ENCODE peak calls at places on chromosomes 7 and 10, in ten cellular contexts. I, Q, J, P, T, Z, X, K, S and L are unnamed samples.

GRCh38 chr10:69022611-69023010 is 34.0 kb downstream of the KIFBP start:
- DNase-seq in K (no peak), X (no peak), Q (no peak), I (no peak), J (no peak), S (no peak), Z (no peak), T (no peak), P (no peak), L (no peak)

GRCh38 chr10:88874271-88874670 is 5.8 kb upstream of the STAMBPL1 start:
- DNase-seq in I (no peak), S (no peak), X (no peak), K (no peak), P (no peak), J (no peak), Z (peak), Q (no peak), T (no peak), L (no peak)

GRCh38 chr10:88541116-88541626 is 41.9 kb downstream of the RNLS start:
- DNase-seq in T (no peak), S (no peak), I (no peak), P (no peak), Z (no peak), J (no peak), Q (no peak), X (no peak), K (no peak), L (no peak)

GRCh38 chr10:17043586-17043985 is 86.0 kb downstream of the CUBN start:
- DNase-seq in Q (no peak), P (no peak), K (no peak), T (no peak), I (no peak), X (no peak), J (no peak), Z (no peak), S (no peak), L (no peak)

GRCh38 chr10:23528419-23528818 is 89.5 kb downstream of the OTUD1 start:
- DNase-seq in P (no peak), S (no peak), J (no peak), X (no peak), T (no peak), Q (no peak), K (no peak), I (no peak), Z (no peak), L (no peak)

GRCh38 chr7:7761340-7761973 is 43.0 kb upstream of the RPA3 start:
- DNase-seq in Q (no peak), P (no peak), K (no peak), X (peak), I (no peak), Z (peak), J (no peak), S (peak), T (no peak), L (no peak)

GRCh38 chr10:23015021-23015707 is 80.2 kb upstream of the MSRB2 start:
- DNase-seq in X (no peak), S (no peak), Q (no peak), J (no peak), T (no peak), K (no peak), P (no peak), Z (no peak), I (no peak), L (no peak)

GRCh38 chr10:44378626-44379025 is 6.3 kb downstream of the CXCL12 start:
- DNase-seq in Z (no peak), Q (no peak), P (peak), S (no peak), T (no peak), I (no peak), J (no peak), K (peak), X (no peak), L (no peak)

GRCh38 chr10:120131183-120131582 is 238.7 kb downstream of the SEC23IP start:
- DNase-seq in Q (no peak), K (no peak), Z (no peak), T (peak), P (peak), I (no peak), X (no peak), S (no peak), J (no peak), L (no peak)

GRCh38 chr10:89609730-89610393 is 35.2 kb downstream of the PANK1 start:
- DNase-seq in P (no peak), Z (no peak), X (no peak), J (no peak), K (no peak), Q (no peak), I (no peak), S (no peak), T (peak), L (no peak)

GRCh38 chr7:4965295-4966022 is 6.5 kb upstream of the MMD2 start:
- DNase-seq in T (no peak), P (no peak), I (no peak), Q (no peak), K (no peak), X (no peak), Z (no peak), J (no peak), S (no peak), L (no peak)

GRCh38 chr10:14074062-14074884 is 256.5 kb downstream of the FRMD4A start:
- DNase-seq in Q (peak), X (peak), I (peak), J (peak), S (peak), K (peak), P (no peak), T (peak), Z (peak), L (peak)

GRCh38 chr7:116425647-116426209 is 73.8 kb upstream of the CAV2 start:
- DNase-seq in X (no peak), S (no peak), Z (no peak), T (no peak), J (no peak), K (no peak), P (no peak), I (no peak), Q (no peak), L (peak)

GRCh38 chr10:87872828-87873227 is 9.4 kb downstream of the PTEN start:
- DNase-seq in X (no peak), Z (no peak), Q (no peak), K (no peak), S (no peak), J (no peak), T (no peak), P (no peak), I (no peak), L (no peak)

GRCh38 chr10:34999532-34999931 is 90.6 kb downstream of the CUL2 start:
- DNase-seq in T (no peak), Z (no peak), I (no peak), Q (no peak), X (no peak), J (no peak), K (no peak), P (no peak), S (no peak), L (no peak)

GRCh38 chr7:140232959-140233649 is 56.3 kb upstream of the KDM7A start:
- DNase-seq in X (no peak), I (no peak), S (no peak), Q (no peak), K (no peak), P (no peak), T (no peak), Z (no peak), J (no peak), L (no peak)

GRCh38 chr7:149882264-149883048 is 8.7 kb downstream of the ATP6V0E2 start:
- DNase-seq in Q (no peak), T (no peak), Z (peak), K (no peak), X (no peak), S (no peak), I (no peak), J (no peak), P (no peak), L (no peak)

GRCh38 chr7:132508724-132509348 is 67.4 kb downstream of the PLXNA4 start:
- DNase-seq in Z (no peak), J (no peak), T (peak), S (no peak), I (no peak), X (no peak), K (no peak), P (peak), Q (peak), L (no peak)

GRCh38 chr10:100739516-100740368 is 5.6 kb upstream of the PAX2 start:
- DNase-seq in P (peak), Z (no peak), T (no peak), S (no peak), K (no peak), I (no peak), J (no peak), Q (no peak), X (no peak), L (no peak)

GRCh38 chr10:129057856-129058663 is 409.0 kb upstream of the MGMT start:
- DNase-seq in I (no peak), X (no peak), T (no peak), K (no peak), P (no peak), S (no peak), J (no peak), Z (no peak), Q (no peak), L (no peak)

GRCh38 chr7:142376356-142376997 is 118.6 kb upstream of the PRSS58 start:
- DNase-seq in S (no peak), T (no peak), J (no peak), I (no peak), P (no peak), Q (no peak), Z (peak), K (no peak), X (no peak), L (no peak)

GRCh38 chr10:101716891-101717659 is 22.1 kb upstream of the FBXW4 start:
- DNase-seq in S (no peak), K (no peak), I (no peak), X (no peak), T (no peak), P (no peak), Q (no peak), J (no peak), Z (no peak), L (no peak)

GRCh38 chr10:134205-134742 is 981 bp upstream of the ZMYND11 start:
- DNase-seq in I (no peak), J (no peak), Z (no peak), P (peak), X (no peak), K (peak), T (peak), S (no peak), Q (no peak), L (no peak)

GRCh38 chr10:72948762-72949161 is 5.8 kb downstream of the PLA2G12B start:
- DNase-seq in I (no peak), T (no peak), Z (no peak), P (no peak), X (no peak), S (no peak), K (no peak), Q (no peak), J (no peak), L (no peak)

GRCh38 chr7:87219545-87220025 is at the start of gene TMEM243:
- DNase-seq in Z (peak), I (peak), J (peak), X (no peak), Q (peak), S (no peak), T (peak), P (peak), K (peak), L (peak)

GRCh38 chr7:104482362-104483042 is 154.1 kb downstream of the LHFPL3 start:
- DNase-seq in I (no peak), K (peak), Z (no peak), T (no peak), X (no peak), P (no peak), S (no peak), J (no peak), Q (no peak), L (no peak)

GRCh38 chr10:77527839-77528238 is 109.8 kb downstream of the KCNMA1 start:
- DNase-seq in P (no peak), I (no peak), S (no peak), T (no peak), X (no peak), J (no peak), K (no peak), Z (no peak), Q (no peak), L (no peak)

GRCh38 chr10:92124524-92125168 is 166.2 kb downstream of the CPEB3 start:
- DNase-seq in Z (peak), P (no peak), K (peak), Q (peak), X (no peak), T (peak), I (no peak), S (no peak), J (no peak), L (peak)

GRCh38 chr7:29748286-29749099 is 57.8 kb upstream of the WIPF3 start:
- DNase-seq in S (peak), I (no peak), Q (no peak), X (peak), P (peak), Z (peak), T (peak), J (no peak), K (no peak), L (peak)

GRCh38 chr10:124125305-124126116 is 32.1 kb upstream of the CHST15 start:
- DNase-seq in K (peak), P (peak), S (no peak), Q (no peak), Z (peak), J (no peak), T (peak), I (no peak), X (peak), L (no peak)
- TF ChIP-seq CTCF in K (peak), P (peak), S (peak), Q (no peak), Z (peak), J (peak), T (peak), I (no peak), X (peak), L (peak)

GRCh38 chr10:133388973-133389818 is 4.8 kb upstream of the MTG1 start:
- DNase-seq in K (no peak), X (no peak), J (no peak), S (no peak), I (no peak), Z (no peak), Q (no peak), T (no peak), P (no peak), L (no peak)
- H3K4me3 ChIP-seq in K (no peak), X (no peak), J (no peak), S (no peak), I (no peak), Z (no peak), Q (no peak), T (no peak), P (no peak), L (no peak)

DNA sequence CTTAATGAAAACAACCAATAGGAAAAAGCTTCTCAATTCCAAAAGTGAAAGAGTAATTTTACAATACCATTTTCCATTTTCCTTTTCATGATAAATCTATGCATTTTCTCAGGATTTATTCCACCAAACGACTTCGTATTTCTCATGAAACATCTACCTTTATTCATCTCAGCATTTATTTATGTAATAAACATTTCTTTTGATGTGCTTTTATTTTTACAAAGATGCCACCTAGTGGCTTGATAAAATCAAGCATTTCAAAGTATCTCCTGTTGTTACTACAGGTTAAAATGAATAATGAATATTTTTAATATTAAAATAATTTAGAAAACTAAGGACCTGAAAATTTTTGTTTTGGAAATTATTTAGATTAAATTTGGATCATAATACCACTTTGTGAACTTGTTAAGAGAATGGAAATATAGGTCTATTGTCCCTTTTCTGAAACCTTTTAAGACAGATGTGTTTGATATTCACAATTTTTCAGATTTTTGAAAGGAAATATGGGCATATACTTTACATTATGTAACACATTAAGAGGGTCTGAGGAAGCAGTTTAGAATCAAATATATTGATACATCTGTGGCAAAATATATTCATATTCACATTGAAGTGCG is 2.7 kb upstream of the IQUB start:
- DNase-seq in S (no peak), J (no peak), K (no peak), X (no peak), Q (no peak), I (no peak), Z (peak), P (no peak), T (no peak), L (no peak)
- TF ChIP-seq CTCF in S (peak), J (peak), K (peak), X (peak), Q (peak), I (no peak), Z (peak), P (peak), T (peak), L (peak)

GRCh38 chr10:118958559-118958958 is 71.0 kb upstream of the NANOS1 start:
- DNase-seq in K (no peak), X (no peak), S (no peak), Z (no peak), I (no peak), P (no peak), T (no peak), Q (no peak), J (no peak), L (no peak)

GRCh38 chr10:118957966-118958365 is 71.5 kb upstream of the NANOS1 start:
- DNase-seq in I (no peak), K (no peak), Z (no peak), J (peak), Q (no peak), X (no peak), S (no peak), P (no peak), T (no peak), L (no peak)

GRCh38 chr10:118960166-118961090 is 69.1 kb upstream of the NANOS1 start:
- DNase-seq in I (no peak), X (no peak), S (no peak), K (no peak), P (no peak), J (no peak), Z (peak), T (no peak), Q (no peak), L (no peak)

GRCh38 chr10:118957141-118957825 is 72.2 kb upstream of the NANOS1 start:
- DNase-seq in S (no peak), I (no peak), X (no peak), K (no peak), P (no peak), Z (no peak), Q (no peak), T (no peak), J (no peak), L (no peak)

DNA sequence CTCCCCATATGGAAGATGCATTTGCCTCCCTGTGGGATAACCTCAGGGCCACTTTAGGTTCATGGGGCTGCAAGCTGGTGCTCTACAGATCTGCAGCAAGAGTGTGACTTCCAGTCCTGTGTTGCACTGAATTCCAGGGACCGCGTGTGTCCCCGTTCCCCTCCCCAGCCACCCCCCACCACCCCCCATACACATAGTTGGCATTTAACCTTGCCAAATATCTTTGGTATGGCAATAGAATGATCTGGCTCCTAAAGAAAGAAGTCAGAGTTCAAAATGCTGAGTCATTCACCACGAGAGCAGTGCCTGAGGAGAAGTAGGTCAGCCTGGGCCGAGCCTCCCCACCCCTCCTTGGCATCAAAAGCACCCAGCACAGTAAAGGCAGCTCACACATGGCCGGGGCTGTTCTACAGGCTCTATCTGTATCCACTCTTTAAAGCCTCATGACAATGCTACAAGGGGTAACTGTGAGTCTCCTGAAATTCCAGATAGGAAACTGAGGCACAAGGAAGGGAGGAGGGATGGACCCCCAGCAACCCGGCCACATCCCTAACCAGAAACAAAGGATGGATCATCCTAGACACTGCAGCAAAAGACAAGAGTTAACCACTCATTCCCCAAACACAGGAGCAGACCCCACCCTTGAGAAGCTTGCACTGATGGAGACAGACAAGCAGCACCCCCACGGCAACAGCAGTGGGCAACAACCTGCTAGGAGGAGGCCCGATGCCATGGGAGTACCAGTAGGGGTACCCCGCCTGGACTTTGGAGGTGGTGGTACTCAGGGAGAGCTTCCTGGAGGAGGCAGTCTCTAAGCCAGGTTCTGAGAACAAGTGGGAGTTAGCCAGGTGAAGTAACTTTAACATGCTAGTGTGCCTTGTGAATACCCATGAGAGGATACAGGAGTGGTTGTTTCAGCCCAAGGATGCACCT is 70.3 kb upstream of the NANOS1 start:
- DNase-seq in J (peak), T (no peak), S (no peak), I (peak), Q (peak), P (no peak), Z (peak), K (peak), X (no peak), L (no peak)
- H3K4me3 ChIP-seq in J (no peak), T (no peak), S (no peak), I (no peak), Q (no peak), P (no peak), Z (no peak), K (no peak), X (no peak), L (no peak)

GRCh38 chr7:80678703-80679102 is 40.3 kb downstream of the CD36 start:
- DNase-seq in P (no peak), T (no peak), K (no peak), I (no peak), X (no peak), J (no peak), S (no peak), Z (no peak), Q (no peak), L (no peak)
- TF ChIP-seq CTCF in P (no peak), T (no peak), K (no peak), I (no peak), X (no peak), J (no peak), S (no peak), Z (no peak), Q (no peak), L (no peak)

DNA sequence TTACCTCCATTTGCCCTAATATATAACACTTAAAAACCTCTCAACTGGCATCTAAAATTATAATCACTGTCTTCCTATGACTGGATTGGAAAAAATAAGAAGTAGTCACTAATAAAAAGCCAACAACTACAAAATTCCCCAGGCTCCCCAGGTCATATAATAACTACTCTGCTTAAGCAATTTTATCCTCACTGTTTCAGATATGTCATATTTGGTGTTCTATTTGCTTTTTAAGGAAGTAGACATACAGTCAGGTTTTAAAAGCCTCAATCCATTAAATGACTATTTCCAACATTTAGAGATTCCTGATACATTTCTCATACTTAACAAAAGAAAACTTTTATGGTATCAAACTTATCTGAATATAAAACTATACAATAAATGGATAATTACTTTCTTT is 2.4 kb downstream of the H2AZ2 start:
- DNase-seq in K (no peak), J (no peak), P (no peak), T (no peak), I (no peak), X (no peak), Z (no peak), S (no peak), Q (no peak), L (no peak)
- H3K4me3 ChIP-seq in K (no peak), J (peak), P (peak), T (no peak), I (no peak), X (no peak), Z (no peak), S (no peak), Q (no peak), L (no peak)